ENCODE peak calls at places on chromosomes 6 and 20, in eight cellular contexts. One of them, this sample, is unnamed.

GRCh38 chr6:34232901-34233300 is 3.8 kb upstream of the HMGA1 start:
- DNase-seq in A549: no peak
- DNase-seq in brain microvascular endothelial cell: no peak
- DNase-seq in foreskin fibroblast: peak
- DNase-seq in fibroblast of the aortic adventitia: peak
- DNase-seq in AG10803: peak
- DNase-seq in hepatocyte: no peak
- DNase-seq in lower lobe of right lung: no peak
- DNase-seq in this sample: peak

GRCh38 chr6:82954937-82955577 is 110.6 kb downstream of the UBE3D start:
- DNase-seq in hepatocyte: no peak
- DNase-seq in AG10803: peak
- DNase-seq in A549: no peak
- DNase-seq in foreskin fibroblast: peak
- DNase-seq in brain microvascular endothelial cell: peak
- DNase-seq in fibroblast of the aortic adventitia: peak
- DNase-seq in lower lobe of right lung: no peak
- DNase-seq in this sample: peak

GRCh38 chr20:50376179-50376887 is 133.8 kb upstream of the PTPN1 start:
- DNase-seq in A549: no peak
- DNase-seq in fibroblast of the aortic adventitia: no peak
- DNase-seq in lower lobe of right lung: no peak
- DNase-seq in foreskin fibroblast: no peak
- DNase-seq in hepatocyte: no peak
- DNase-seq in AG10803: no peak
- DNase-seq in brain microvascular endothelial cell: no peak
- DNase-seq in this sample: no peak

GRCh38 chr20:57898332-57898731 is 188.5 kb upstream of the PMEPA1 start:
- DNase-seq in AG10803: no peak
- DNase-seq in foreskin fibroblast: no peak
- DNase-seq in fibroblast of the aortic adventitia: no peak
- DNase-seq in brain microvascular endothelial cell: no peak
- DNase-seq in lower lobe of right lung: no peak
- DNase-seq in A549: no peak
- DNase-seq in hepatocyte: no peak
- DNase-seq in this sample: no peak

GRCh38 chr6:13541496-13541895 is 32.9 kb upstream of the SIRT5 start:
- DNase-seq in brain microvascular endothelial cell: no peak
- DNase-seq in lower lobe of right lung: no peak
- DNase-seq in foreskin fibroblast: no peak
- DNase-seq in AG10803: no peak
- DNase-seq in A549: no peak
- DNase-seq in hepatocyte: no peak
- DNase-seq in fibroblast of the aortic adventitia: no peak
- DNase-seq in this sample: no peak

GRCh38 chr6:30396833-30397479 is 52.0 kb downstream of the RPP21 start:
- DNase-seq in hepatocyte: peak
- DNase-seq in brain microvascular endothelial cell: peak
- DNase-seq in lower lobe of right lung: peak
- DNase-seq in A549: peak
- DNase-seq in fibroblast of the aortic adventitia: peak
- DNase-seq in foreskin fibroblast: peak
- DNase-seq in AG10803: peak
- DNase-seq in this sample: peak

GRCh38 chr6:158631678-158632537 is 12.6 kb downstream of the DYNLT1 start:
- DNase-seq in A549: peak
- DNase-seq in hepatocyte: peak
- DNase-seq in foreskin fibroblast: peak
- DNase-seq in lower lobe of right lung: no peak
- DNase-seq in fibroblast of the aortic adventitia: peak
- DNase-seq in brain microvascular endothelial cell: peak
- DNase-seq in AG10803: peak
- DNase-seq in this sample: peak

GRCh38 chr20:21100590-21101452 is 5.3 kb downstream of the LINC00237 start:
- DNase-seq in hepatocyte: no peak
- DNase-seq in A549: no peak
- DNase-seq in brain microvascular endothelial cell: no peak
- DNase-seq in foreskin fibroblast: peak
- DNase-seq in AG10803: peak
- DNase-seq in fibroblast of the aortic adventitia: peak
- DNase-seq in lower lobe of right lung: peak
- DNase-seq in this sample: no peak

GRCh38 chr20:58127731-58128130 is 100.7 kb downstream of the ANKRD60 start:
- DNase-seq in foreskin fibroblast: peak
- DNase-seq in fibroblast of the aortic adventitia: peak
- DNase-seq in hepatocyte: no peak
- DNase-seq in lower lobe of right lung: no peak
- DNase-seq in brain microvascular endothelial cell: peak
- DNase-seq in AG10803: peak
- DNase-seq in A549: no peak
- DNase-seq in this sample: peak

GRCh38 chr6:3309391-3310050 is 50.8 kb downstream of the PSMG4 start:
- DNase-seq in brain microvascular endothelial cell: no peak
- DNase-seq in AG10803: no peak
- DNase-seq in fibroblast of the aortic adventitia: no peak
- DNase-seq in A549: no peak
- DNase-seq in hepatocyte: no peak
- DNase-seq in lower lobe of right lung: no peak
- DNase-seq in foreskin fibroblast: no peak
- DNase-seq in this sample: no peak

GRCh38 chr20:43564993-43565757 is 6.3 kb downstream of the SGK2 start:
- DNase-seq in brain microvascular endothelial cell: no peak
- DNase-seq in foreskin fibroblast: no peak
- DNase-seq in AG10803: no peak
- DNase-seq in A549: no peak
- DNase-seq in fibroblast of the aortic adventitia: no peak
- DNase-seq in hepatocyte: no peak
- DNase-seq in lower lobe of right lung: no peak
- DNase-seq in this sample: no peak

GRCh38 chr6:31474871-31475286 is 23.1 kb upstream of the MICB start:
- DNase-seq in foreskin fibroblast: no peak
- DNase-seq in hepatocyte: no peak
- DNase-seq in A549: no peak
- DNase-seq in AG10803: no peak
- DNase-seq in lower lobe of right lung: no peak
- DNase-seq in brain microvascular endothelial cell: no peak
- DNase-seq in fibroblast of the aortic adventitia: no peak
- DNase-seq in this sample: no peak
- TF ChIP-seq CTCF in foreskin fibroblast: peak
- TF ChIP-seq CTCF in hepatocyte: no peak
- TF ChIP-seq CTCF in A549: no peak
- TF ChIP-seq CTCF in AG10803: peak
- TF ChIP-seq CTCF in lower lobe of right lung: peak
- TF ChIP-seq CTCF in brain microvascular endothelial cell: peak
- TF ChIP-seq CTCF in fibroblast of the aortic adventitia: peak
- TF ChIP-seq CTCF in this sample: peak

GRCh38 chr6:4349931-4350330 is 214.6 kb upstream of the ECI2 start:
- DNase-seq in brain microvascular endothelial cell: no peak
- DNase-seq in foreskin fibroblast: no peak
- DNase-seq in hepatocyte: no peak
- DNase-seq in lower lobe of right lung: no peak
- DNase-seq in AG10803: no peak
- DNase-seq in A549: no peak
- DNase-seq in fibroblast of the aortic adventitia: no peak
- DNase-seq in this sample: no peak

GRCh38 chr6:4351857-4352669 is 216.7 kb upstream of the ECI2 start:
- DNase-seq in lower lobe of right lung: no peak
- DNase-seq in A549: peak
- DNase-seq in hepatocyte: peak
- DNase-seq in fibroblast of the aortic adventitia: peak
- DNase-seq in AG10803: peak
- DNase-seq in brain microvascular endothelial cell: peak
- DNase-seq in foreskin fibroblast: peak
- DNase-seq in this sample: peak

GRCh38 chr6:4351506-4351852 is 216.1 kb upstream of the ECI2 start:
- DNase-seq in foreskin fibroblast: no peak
- DNase-seq in AG10803: no peak
- DNase-seq in brain microvascular endothelial cell: no peak
- DNase-seq in A549: no peak
- DNase-seq in hepatocyte: no peak
- DNase-seq in lower lobe of right lung: no peak
- DNase-seq in fibroblast of the aortic adventitia: no peak
- DNase-seq in this sample: no peak

GRCh38 chr6:4349323-4349722 is 213.9 kb upstream of the ECI2 start:
- DNase-seq in fibroblast of the aortic adventitia: no peak
- DNase-seq in lower lobe of right lung: no peak
- DNase-seq in AG10803: no peak
- DNase-seq in A549: no peak
- DNase-seq in brain microvascular endothelial cell: no peak
- DNase-seq in foreskin fibroblast: no peak
- DNase-seq in hepatocyte: no peak
- DNase-seq in this sample: no peak

GRCh38 chr6:4350571-4351505 is 215.5 kb upstream of the ECI2 start:
- DNase-seq in foreskin fibroblast: peak
- DNase-seq in hepatocyte: no peak
- DNase-seq in lower lobe of right lung: no peak
- DNase-seq in A549: no peak
- DNase-seq in AG10803: no peak
- DNase-seq in brain microvascular endothelial cell: no peak
- DNase-seq in fibroblast of the aortic adventitia: peak
- DNase-seq in this sample: peak
- H3K4me3 ChIP-seq in foreskin fibroblast: no peak
- H3K4me3 ChIP-seq in hepatocyte: no peak
- H3K4me3 ChIP-seq in lower lobe of right lung: no peak
- H3K4me3 ChIP-seq in A549: no peak
- H3K4me3 ChIP-seq in AG10803: no peak
- H3K4me3 ChIP-seq in brain microvascular endothelial cell: no peak
- H3K4me3 ChIP-seq in fibroblast of the aortic adventitia: no peak
- H3K4me3 ChIP-seq in this sample: no peak

GRCh38 chr6:160519603-160520042 is 144.5 kb downstream of the LPA start:
- DNase-seq in AG10803: no peak
- DNase-seq in hepatocyte: no peak
- DNase-seq in A549: peak
- DNase-seq in foreskin fibroblast: no peak
- DNase-seq in lower lobe of right lung: no peak
- DNase-seq in fibroblast of the aortic adventitia: no peak
- DNase-seq in brain microvascular endothelial cell: no peak
- DNase-seq in this sample: no peak

GRCh38 chr6:160519133-160519532 is 144.9 kb downstream of the LPA start:
- DNase-seq in AG10803: no peak
- DNase-seq in foreskin fibroblast: no peak
- DNase-seq in A549: no peak
- DNase-seq in fibroblast of the aortic adventitia: no peak
- DNase-seq in brain microvascular endothelial cell: no peak
- DNase-seq in hepatocyte: no peak
- DNase-seq in lower lobe of right lung: no peak
- DNase-seq in this sample: no peak

GRCh38 chr6:160523223-160523622 is 140.9 kb downstream of the LPA start:
- DNase-seq in fibroblast of the aortic adventitia: no peak
- DNase-seq in hepatocyte: no peak
- DNase-seq in lower lobe of right lung: no peak
- DNase-seq in brain microvascular endothelial cell: no peak
- DNase-seq in A549: no peak
- DNase-seq in foreskin fibroblast: no peak
- DNase-seq in AG10803: no peak
- DNase-seq in this sample: no peak

DNA sequence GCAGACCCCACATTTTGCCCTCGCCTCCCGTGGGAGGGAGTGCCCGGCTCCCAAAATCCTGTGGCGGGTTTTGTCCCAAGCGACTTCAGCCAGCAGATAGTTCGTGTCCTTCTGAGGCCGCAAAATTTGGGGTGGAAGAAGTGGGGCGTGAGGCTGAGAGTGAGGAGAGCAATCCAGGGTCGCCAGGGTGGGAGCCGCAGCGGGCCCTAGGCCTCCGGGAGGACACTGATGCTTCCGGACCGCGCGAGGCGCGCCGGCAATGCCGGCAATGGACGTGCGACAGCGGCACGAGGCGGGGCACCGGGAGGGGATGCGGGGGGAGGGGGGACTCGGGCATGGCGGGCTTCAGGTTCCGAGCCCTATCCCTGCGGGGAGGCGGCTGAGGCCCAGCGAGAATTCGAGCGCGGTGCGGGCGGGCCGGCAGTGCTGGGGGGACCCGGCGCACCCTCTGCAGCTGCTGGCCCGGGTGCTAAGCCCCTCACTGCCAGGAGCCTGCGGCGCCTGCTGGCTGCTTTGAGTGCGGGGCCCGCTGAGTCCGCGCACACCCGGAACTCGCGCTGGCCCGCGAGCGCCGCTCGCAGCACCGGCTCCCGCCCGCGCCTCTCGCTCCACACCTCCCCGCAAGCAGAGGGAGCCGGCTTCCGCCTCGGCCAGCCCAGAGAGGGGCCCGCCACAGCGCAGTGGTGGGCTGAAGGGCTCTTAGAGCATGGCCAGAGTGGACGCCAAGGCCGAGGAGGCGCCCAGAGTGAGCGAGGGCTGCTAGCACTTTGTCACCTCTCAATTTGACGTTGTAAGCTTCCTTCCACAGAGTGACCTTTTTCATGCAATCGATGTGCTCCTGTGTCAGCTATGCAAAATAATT is 143.8 kb downstream of the LPA start:
- DNase-seq in foreskin fibroblast: peak
- DNase-seq in lower lobe of right lung: peak
- DNase-seq in AG10803: peak
- DNase-seq in A549: peak
- DNase-seq in brain microvascular endothelial cell: peak
- DNase-seq in fibroblast of the aortic adventitia: peak
- DNase-seq in hepatocyte: peak
- DNase-seq in this sample: peak
- TF ChIP-seq CTCF in foreskin fibroblast: no peak
- TF ChIP-seq CTCF in lower lobe of right lung: no peak
- TF ChIP-seq CTCF in AG10803: no peak
- TF ChIP-seq CTCF in A549: peak
- TF ChIP-seq CTCF in brain microvascular endothelial cell: peak
- TF ChIP-seq CTCF in fibroblast of the aortic adventitia: no peak
- TF ChIP-seq CTCF in hepatocyte: peak
- TF ChIP-seq CTCF in this sample: no peak

GRCh38 chr6:46248143-46248542 is 77.4 kb upstream of the ENPP5 start:
- DNase-seq in foreskin fibroblast: no peak
- DNase-seq in A549: no peak
- DNase-seq in AG10803: no peak
- DNase-seq in lower lobe of right lung: no peak
- DNase-seq in hepatocyte: no peak
- DNase-seq in brain microvascular endothelial cell: no peak
- DNase-seq in fibroblast of the aortic adventitia: no peak
- DNase-seq in this sample: no peak

GRCh38 chr6:46255528-46255927 is 84.7 kb upstream of the ENPP5 start:
- DNase-seq in hepatocyte: no peak
- DNase-seq in brain microvascular endothelial cell: no peak
- DNase-seq in A549: no peak
- DNase-seq in fibroblast of the aortic adventitia: no peak
- DNase-seq in foreskin fibroblast: peak
- DNase-seq in AG10803: no peak
- DNase-seq in lower lobe of right lung: no peak
- DNase-seq in this sample: no peak

GRCh38 chr6:46254946-46255345 is 84.2 kb upstream of the ENPP5 start:
- DNase-seq in hepatocyte: peak
- DNase-seq in AG10803: no peak
- DNase-seq in foreskin fibroblast: no peak
- DNase-seq in fibroblast of the aortic adventitia: no peak
- DNase-seq in A549: no peak
- DNase-seq in lower lobe of right lung: no peak
- DNase-seq in brain microvascular endothelial cell: no peak
- DNase-seq in this sample: no peak

GRCh38 chr6:46254331-46254730 is 83.6 kb upstream of the ENPP5 start:
- DNase-seq in AG10803: peak
- DNase-seq in fibroblast of the aortic adventitia: no peak
- DNase-seq in foreskin fibroblast: peak
- DNase-seq in hepatocyte: no peak
- DNase-seq in A549: no peak
- DNase-seq in lower lobe of right lung: no peak
- DNase-seq in brain microvascular endothelial cell: no peak
- DNase-seq in this sample: peak

GRCh38 chr6:46251583-46252339 is 81.0 kb upstream of the ENPP5 start:
- DNase-seq in brain microvascular endothelial cell: no peak
- DNase-seq in foreskin fibroblast: no peak
- DNase-seq in hepatocyte: no peak
- DNase-seq in fibroblast of the aortic adventitia: no peak
- DNase-seq in AG10803: no peak
- DNase-seq in lower lobe of right lung: no peak
- DNase-seq in A549: no peak
- DNase-seq in this sample: no peak
- H3K4me3 ChIP-seq in brain microvascular endothelial cell: no peak
- H3K4me3 ChIP-seq in foreskin fibroblast: no peak
- H3K4me3 ChIP-seq in hepatocyte: no peak
- H3K4me3 ChIP-seq in fibroblast of the aortic adventitia: no peak
- H3K4me3 ChIP-seq in AG10803: no peak
- H3K4me3 ChIP-seq in lower lobe of right lung: no peak
- H3K4me3 ChIP-seq in A549: no peak
- H3K4me3 ChIP-seq in this sample: no peak